ENCODE peak calls at places on chromosomes 1 and 21, in six cellular contexts. X is IMR-90, Y is H1, L is mesendoderm, T is H9, M is mesenchymal stem cell. B is an unnamed sample.

GRCh38 chr1:245986404-245987221 is 520.5 kb downstream of the SMYD3 start:
- DNase-seq in X (peak; percentile 88), T (no peak), M (peak; percentile 84), Y (no peak), L (peak; percentile 47), B (no peak)

GRCh38 chr1:55059302-55060132 is 20.2 kb downstream of the PCSK9 start:
- DNase-seq in M (no peak), Y (no peak), T (peak; percentile 22), L (no peak), X (no peak), B (no peak)

GRCh38 chr1:154697710-154698109 is 89.7 kb upstream of the ADAR start:
- DNase-seq in L (no peak), X (no peak), Y (no peak), T (no peak), M (peak; percentile 31), B (no peak)

GRCh38 chr1:106620521-106620954 is 435.9 kb upstream of the PRMT6 start:
- DNase-seq in T (no peak), L (no peak), M (no peak), Y (no peak), X (no peak), B (no peak)

GRCh38 chr1:225424562-225425210 is 3.2 kb downstream of the LBR start:
- DNase-seq in M (peak; percentile 33), Y (no peak), T (no peak), L (peak; percentile 93), X (peak; percentile 56), B (no peak)

GRCh38 chr1:1597275-1597930 is 2.5 kb downstream of the FNDC10 start:
- DNase-seq in M (no peak), Y (peak; percentile 25), T (peak; percentile 77), X (no peak), L (peak; percentile 57), B (no peak)

GRCh38 chr1:227756172-227756959 is 21.1 kb downstream of the SNAP47 start:
- DNase-seq in M (no peak), T (no peak), L (no peak), Y (no peak), X (peak; percentile 73), B (no peak)

GRCh38 chr1:46166521-46167462 is 8.1 kb upstream of the TSPAN1 start:
- DNase-seq in X (no peak), Y (no peak), T (peak; percentile 50), L (no peak), M (no peak), B (no peak)

GRCh38 chr1:117802546-117803257 is 126.7 kb downstream of the GDAP2 start:
- DNase-seq in M (peak; percentile 58), T (no peak), Y (no peak), X (peak; percentile 25), L (no peak), B (no peak)

GRCh38 chr1:20255666-20256065 is 35.0 kb upstream of the VWA5B1 start:
- DNase-seq in M (peak; percentile 69), X (peak; percentile 78), L (peak; percentile 35), T (peak; percentile 43), Y (no peak), B (no peak)

GRCh38 chr1:6935379-6936307 is 150.4 kb downstream of the CAMTA1 start:
- DNase-seq in Y (no peak), L (no peak), M (no peak), T (no peak), X (no peak), B (no peak)

GRCh38 chr1:7501259-7501560 is 269.9 kb upstream of the VAMP3 start:
- DNase-seq in X (no peak), Y (no peak), L (no peak), T (no peak), M (no peak), B (no peak)

DNA sequence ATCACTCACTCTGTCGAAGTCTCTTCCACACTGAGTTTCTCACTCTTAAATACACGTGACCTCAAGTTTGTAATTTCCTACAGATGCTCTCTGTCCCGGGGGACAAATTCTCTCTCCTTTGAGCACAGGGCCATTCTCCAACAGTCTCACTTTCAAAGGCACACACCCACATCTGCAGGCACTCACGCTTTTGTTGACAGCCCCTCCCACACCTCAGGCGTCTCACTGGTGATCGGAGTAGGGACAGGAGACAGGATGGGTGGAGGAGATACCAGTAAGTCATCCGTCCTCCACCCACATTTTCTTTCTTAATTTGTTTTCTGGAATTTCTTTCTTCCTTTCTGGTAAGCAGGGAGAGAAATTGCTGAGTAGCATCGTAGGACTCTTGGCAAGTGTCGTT is 40.6 kb upstream of the GREM2 start:
- DNase-seq in M (no peak), T (no peak), X (no peak), L (peak; percentile 29), Y (no peak), B (no peak)
- H2BK15ac ChIP-seq in M (no peak overlapping the region), T (no peak overlapping the region), X (no peak overlapping the region), L (no peak overlapping the region), Y (no peak overlapping the region), B (no peak overlapping the region)

GRCh38 chr1:178612261-178612660 is 99.4 kb downstream of the TEX35 start:
- DNase-seq in M (peak; percentile 34), T (no peak), L (no peak), X (peak; percentile 83), Y (no peak), B (no peak)
- H2BK15ac ChIP-seq in M (no peak overlapping the region), T (no peak overlapping the region), L (no peak overlapping the region), X (peak overlapping the region; percentile 82), Y (no peak overlapping the region), B (no peak overlapping the region)

GRCh38 chr1:244780311-244780710 is 55.1 kb upstream of the COX20 start:
- DNase-seq in Y (no peak), X (no peak), M (no peak), T (no peak), L (no peak), B (no peak)
- H2BK15ac ChIP-seq in Y (no peak overlapping the region), X (no peak overlapping the region), M (no peak overlapping the region), T (no peak overlapping the region), L (no peak overlapping the region), B (no peak overlapping the region)

DNA sequence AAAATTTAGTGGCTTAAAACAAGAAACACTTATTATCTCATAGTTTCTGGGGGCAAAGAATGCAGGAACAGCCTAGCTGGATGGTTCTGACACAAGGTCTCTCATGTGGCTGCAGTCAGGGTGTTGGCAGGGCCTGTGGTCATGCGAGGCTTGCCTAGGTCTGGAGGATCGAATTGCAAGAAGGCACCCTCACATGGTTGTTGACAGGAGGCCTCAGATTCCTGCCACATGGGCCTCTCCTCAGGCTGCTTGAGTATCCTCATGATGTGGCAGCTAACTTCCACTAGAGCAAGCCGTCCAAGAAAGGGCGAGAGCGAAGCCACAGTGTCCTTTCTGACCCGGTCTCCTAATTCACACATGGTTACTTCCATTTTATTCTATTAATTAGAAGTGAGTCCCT is 6.2 kb upstream of the NRIP1 start:
- DNase-seq in X (no peak), T (peak; percentile 48), L (peak; percentile 67), M (no peak), Y (no peak), B (no peak)
- H2BK15ac ChIP-seq in X (no peak overlapping the region), T (no peak overlapping the region), L (no peak overlapping the region), M (no peak overlapping the region), Y (no peak overlapping the region), B (no peak overlapping the region)

DNA sequence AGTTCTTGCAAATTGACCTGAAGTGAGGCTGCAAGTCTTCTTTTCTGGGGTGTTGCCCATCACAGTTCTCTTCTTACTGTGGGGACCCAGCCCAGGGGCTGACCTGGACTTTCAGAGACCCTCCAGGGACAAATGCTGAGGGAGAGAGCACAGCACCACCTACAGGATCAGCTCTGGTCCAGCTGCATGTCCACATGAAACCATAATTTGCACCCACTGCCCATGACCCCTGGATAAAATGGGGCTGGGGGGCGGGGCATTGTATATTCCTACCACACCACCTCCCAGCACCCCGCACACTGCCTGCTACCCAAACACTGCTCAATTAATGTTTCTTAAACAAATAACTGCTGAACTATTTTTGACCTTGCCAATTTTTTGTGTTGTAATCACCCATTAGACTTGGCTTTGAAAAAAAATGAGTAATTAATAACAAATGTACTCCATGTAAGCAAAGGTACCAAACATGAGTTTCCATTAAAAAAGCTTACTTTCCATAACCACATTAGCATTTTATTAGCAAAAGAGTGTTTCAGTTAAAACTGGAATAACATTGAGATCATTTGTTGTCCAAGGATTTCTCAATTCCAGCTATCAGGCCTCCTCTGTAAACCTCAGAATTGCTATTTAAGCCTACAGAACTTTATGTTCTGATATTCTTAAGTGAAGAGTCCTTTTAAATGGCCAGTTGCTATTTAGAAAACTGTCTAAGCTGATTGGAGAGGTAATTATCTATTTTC is 168.0 kb upstream of the RAB4A start:
- DNase-seq in T (peak; percentile 47), Y (no peak), M (no peak), L (peak; percentile 43), X (no peak), B (no peak)
- H2BK15ac ChIP-seq in T (no peak overlapping the region), Y (no peak overlapping the region), M (no peak overlapping the region), L (no peak overlapping the region), X (no peak overlapping the region), B (no peak overlapping the region)

DNA sequence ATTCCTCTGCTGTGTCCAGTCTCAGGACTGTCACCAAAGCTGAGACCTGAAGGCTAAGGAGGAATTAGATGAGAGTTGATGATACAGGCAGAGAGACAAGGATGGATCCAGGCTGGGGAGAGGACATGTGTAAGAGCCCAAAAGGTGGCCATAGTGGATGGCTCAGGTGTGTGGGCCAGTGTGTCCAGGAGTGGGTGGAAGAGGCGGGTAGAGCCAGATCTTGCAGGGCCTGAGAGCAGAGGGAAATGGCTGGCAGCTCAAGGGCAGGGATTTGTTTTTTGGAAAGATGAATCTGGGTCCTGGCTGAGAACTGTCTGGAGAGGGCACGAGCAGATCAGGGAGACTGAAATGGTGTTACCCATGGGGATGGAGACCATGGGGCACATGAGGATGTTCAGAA is 38.1 kb downstream of the AZIN2 start:
- DNase-seq in L (no peak), X (no peak), T (no peak), M (no peak), Y (no peak), B (no peak)
- H2BK15ac ChIP-seq in L (no peak overlapping the region), X (no peak overlapping the region), T (no peak overlapping the region), M (no peak overlapping the region), Y (peak overlapping the region; percentile 32), B (no peak overlapping the region)

DNA sequence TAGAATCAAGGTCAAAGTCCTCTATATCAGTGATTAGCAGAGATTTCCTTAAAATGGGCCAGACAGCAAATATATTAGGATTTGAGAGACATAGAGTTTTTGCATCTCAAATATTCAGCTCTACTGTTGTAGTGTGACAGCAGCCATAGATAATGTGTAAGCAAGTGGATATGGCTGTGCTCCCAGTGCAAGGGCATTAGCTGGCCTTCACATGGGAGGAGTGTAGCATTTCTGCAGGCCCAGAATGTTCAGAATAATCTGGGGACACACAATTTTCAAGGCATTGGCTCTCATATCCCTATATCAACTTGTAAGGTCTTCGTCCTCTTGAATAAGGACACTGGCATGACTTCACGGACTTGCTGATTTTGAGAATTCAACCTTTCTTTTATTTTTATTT is 402.3 kb upstream of the ADAMTS5 start:
- DNase-seq in X (no peak), Y (no peak), L (no peak), M (no peak), T (no peak), B (no peak)
- H2BK15ac ChIP-seq in X (no peak overlapping the region), Y (no peak overlapping the region), L (no peak overlapping the region), M (no peak overlapping the region), T (no peak overlapping the region), B (no peak overlapping the region)

GRCh38 chr1:177794316-177794991 is 175.4 kb downstream of the SEC16B start:
- DNase-seq in Y (peak; percentile 10), L (peak; percentile 42), T (no peak), M (no peak), X (no peak), B (peak; percentile 48)
- H2BK15ac ChIP-seq in Y (no peak overlapping the region), L (no peak overlapping the region), T (no peak overlapping the region), M (no peak overlapping the region), X (no peak overlapping the region), B (no peak overlapping the region)

GRCh38 chr1:10899490-10900264 is 103.2 kb upstream of the CASZ1 start:
- DNase-seq in L (no peak), M (no peak), X (no peak), Y (no peak), T (no peak), B (no peak)
- H2BK15ac ChIP-seq in L (no peak overlapping the region), M (no peak overlapping the region), X (no peak overlapping the region), Y (peak overlapping the region; percentile 61), T (no peak overlapping the region), B (peak overlapping the region; percentile 60)